ENCODE peak calls at places on chromosomes 5 and 9, in six cellular contexts. Z, Y, J, F, O and T are unnamed samples.

GRCh38 chr9:114027901-114028465 is 50.1 kb downstream of the AMBP start:
- DNase-seq in Z (no peak), Y (no peak), J (no peak), F (no peak), O (no peak), T (no peak)

GRCh38 chr5:172093559-172093958 is 87.1 kb upstream of the FBXW11 start:
- DNase-seq in Z (no peak), Y (peak), J (no peak), F (no peak), O (no peak), T (peak)

GRCh38 chr5:135703026-135703550 is 124.3 kb upstream of the CXCL14 start:
- DNase-seq in Z (no peak), Y (no peak), J (no peak), F (no peak), O (no peak), T (no peak)

GRCh38 chr5:93572773-93573626 is 8.0 kb downstream of the NR2F1-AS1 start:
- DNase-seq in Z (no peak), Y (no peak), J (no peak), F (no peak), O (no peak), T (peak)

GRCh38 chr5:111731638-111732037 is 25.4 kb downstream of the NREP start:
- DNase-seq in Z (no peak), Y (no peak), J (no peak), F (no peak), O (no peak), T (no peak)

GRCh38 chr9:129280236-129281231 is 102.5 kb upstream of the IER5L start:
- DNase-seq in Z (peak), Y (peak), J (no peak), F (peak), O (no peak), T (peak)

GRCh38 chr9:123620258-123620657 is 264.3 kb downstream of the CRB2 start:
- DNase-seq in Z (no peak), Y (no peak), J (no peak), F (no peak), O (no peak), T (no peak)

GRCh38 chr9:36332006-36332405 is 68.1 kb downstream of the RNF38 start:
- DNase-seq in Z (no peak), Y (no peak), J (no peak), F (no peak), O (no peak), T (no peak)

GRCh38 chr5:122629278-122629677 is 145.6 kb upstream of the SNX2 start:
- DNase-seq in Z (no peak), Y (no peak), J (no peak), F (no peak), O (no peak), T (no peak)

GRCh38 chr5:61245486-61245885 is 83.2 kb upstream of the SMIM15 start:
- DNase-seq in Z (no peak), Y (no peak), J (no peak), F (no peak), O (no peak), T (no peak)

GRCh38 chr5:104198156-104198555 is 635.6 kb upstream of the NUDT12 start:
- DNase-seq in Z (no peak), Y (no peak), J (no peak), F (no peak), O (no peak), T (no peak)

GRCh38 chr5:133365326-133365725 is 247.0 kb downstream of the FSTL4 start:
- DNase-seq in Z (no peak), Y (no peak), J (no peak), F (no peak), O (no peak), T (no peak)

GRCh38 chr9:14062449-14063187 is 251.3 kb downstream of the NFIB start:
- DNase-seq in Z (no peak), Y (no peak), J (no peak), F (no peak), O (no peak), T (no peak)

GRCh38 chr5:170444181-170444580 is 55.0 kb upstream of the KCNMB1 start:
- DNase-seq in Z (no peak), Y (no peak), J (no peak), F (no peak), O (no peak), T (no peak)

GRCh38 chr9:114395196-114395595 is 7.4 kb upstream of the AKNA start:
- DNase-seq in Z (no peak), Y (no peak), J (no peak), F (peak), O (no peak), T (no peak)

GRCh38 chr5:138466058-138466899 is 1.0 kb downstream of the EGR1 start:
- DNase-seq in Z (no peak), Y (no peak), J (no peak), F (peak), O (no peak), T (no peak)

GRCh38 chr5:138466900-138467710 is 1.8 kb downstream of the EGR1 start:
- DNase-seq in Z (no peak), Y (peak), J (no peak), F (peak), O (no peak), T (peak)

GRCh38 chr5:138464388-138465287 is 641 bp upstream of the EGR1 start:
- DNase-seq in Z (peak), Y (peak), J (peak), F (peak), O (peak), T (peak)

GRCh38 chr5:138464018-138464387 is 1.3 kb upstream of the EGR1 start:
- DNase-seq in Z (peak), Y (peak), J (peak), F (peak), O (peak), T (peak)

DNA sequence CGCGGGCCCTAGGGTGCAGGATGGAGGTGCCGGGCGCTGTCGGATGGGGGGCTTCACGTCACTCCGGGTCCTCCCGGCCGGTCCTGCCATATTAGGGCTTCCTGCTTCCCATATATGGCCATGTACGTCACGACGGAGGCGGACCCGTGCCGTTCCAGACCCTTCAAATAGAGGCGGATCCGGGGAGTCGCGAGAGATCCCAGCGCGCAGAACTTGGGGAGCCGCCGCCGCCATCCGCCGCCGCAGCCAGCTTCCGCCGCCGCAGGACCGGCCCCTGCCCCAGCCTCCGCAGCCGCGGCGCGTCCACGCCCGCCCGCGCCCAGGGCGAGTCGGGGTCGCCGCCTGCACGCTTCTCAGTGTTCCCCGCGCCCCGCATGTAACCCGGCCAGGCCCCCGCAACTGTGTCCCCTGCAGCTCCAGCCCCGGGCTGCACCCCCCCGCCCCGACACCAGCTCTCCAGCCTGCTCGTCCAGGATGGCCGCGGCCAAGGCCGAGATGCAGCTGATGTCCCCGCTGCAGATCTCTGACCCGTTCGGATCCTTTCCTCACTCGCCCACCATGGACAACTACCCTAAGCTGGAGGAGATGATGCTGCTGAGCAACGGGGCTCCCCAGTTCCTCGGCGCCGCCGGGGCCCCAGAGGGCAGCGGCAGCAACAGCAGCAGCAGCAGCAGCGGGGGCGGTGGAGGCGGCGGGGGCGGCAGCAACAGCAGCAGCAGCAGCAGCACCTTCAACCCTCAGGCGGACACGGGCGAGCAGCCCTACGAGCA is at the start of gene EGR1:
- DNase-seq in Z (peak), Y (peak), J (peak), F (peak), O (peak), T (peak)
- TF ChIP-seq CTCF in Z (no peak), Y (no peak), J (no peak), F (peak), O (peak), T (no peak)

DNA sequence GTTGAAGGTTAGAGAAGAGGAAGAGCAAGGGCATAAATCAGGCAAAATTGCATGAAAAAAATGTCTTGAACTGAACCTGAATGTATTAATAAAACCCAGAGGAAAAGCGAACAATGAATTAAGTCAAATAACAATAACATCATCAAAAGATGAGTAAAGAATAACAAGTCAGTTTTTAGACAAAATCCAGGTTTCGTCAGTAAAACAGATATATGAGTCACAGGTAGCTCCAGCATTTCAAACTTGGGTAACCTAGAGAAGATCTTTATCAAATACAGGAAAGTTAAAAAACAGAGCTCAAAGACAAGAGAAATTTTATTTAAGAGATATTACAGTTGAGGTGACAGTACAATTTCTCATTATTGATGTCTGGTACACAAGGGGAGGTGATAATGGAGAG is 332.4 kb downstream of the EFNA5 start:
- DNase-seq in Z (no peak), Y (no peak), J (no peak), F (no peak), O (no peak), T (no peak)
- TF ChIP-seq CTCF in Z (no peak), Y (no peak), J (no peak), F (no peak), O (no peak), T (no peak)

DNA sequence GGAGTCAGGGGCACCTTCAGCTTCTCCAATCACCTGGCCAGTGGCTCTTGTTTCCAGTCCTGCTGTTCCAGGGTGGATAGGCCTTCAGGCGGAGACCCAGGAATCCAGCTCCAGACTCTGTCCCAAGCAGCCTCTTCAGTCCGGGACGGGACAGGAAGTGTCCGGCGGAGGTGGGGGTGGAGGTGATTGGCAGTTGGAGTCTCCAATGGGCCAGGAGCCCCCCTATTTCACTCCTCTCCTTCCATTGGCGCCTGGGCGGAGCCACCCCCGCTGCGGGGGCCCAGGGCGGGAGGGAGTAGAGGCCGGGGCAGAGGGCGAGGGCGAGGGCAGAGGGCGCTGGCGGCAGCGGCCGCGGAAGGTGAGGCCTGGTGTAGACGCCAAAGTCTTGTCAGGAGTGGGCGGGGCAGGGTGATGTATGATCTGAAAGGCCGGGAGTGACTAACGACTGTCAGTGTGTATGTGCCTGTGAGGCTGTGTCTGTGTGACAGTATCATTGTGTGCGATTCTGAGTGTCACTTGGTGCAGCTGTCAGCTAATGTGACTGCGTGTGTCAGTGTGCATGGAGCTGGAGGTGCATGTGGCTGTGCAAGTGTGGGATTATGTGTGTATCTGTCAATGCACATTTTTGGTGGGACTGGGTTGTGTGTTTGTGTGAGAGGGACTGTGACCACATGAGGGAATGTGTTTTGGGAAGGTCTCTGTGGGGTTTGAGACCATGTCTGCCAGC is at the start of gene IL11RA:
- DNase-seq in Z (peak), Y (peak), J (no peak), F (peak), O (no peak), T (no peak)
- TF ChIP-seq CTCF in Z (peak), Y (no peak), J (no peak), F (peak), O (no peak), T (no peak)

GRCh38 chr9:87685431-87685830 is 40.5 kb upstream of the CTSL start:
- DNase-seq in Z (no peak), Y (no peak), J (no peak), F (no peak), O (no peak), T (no peak)

GRCh38 chr9:87686520-87687090 is 39.3 kb upstream of the CTSL start:
- DNase-seq in Z (no peak), Y (no peak), J (no peak), F (no peak), O (no peak), T (no peak)

GRCh38 chr9:87685871-87686519 is 39.9 kb upstream of the CTSL start:
- DNase-seq in Z (no peak), Y (no peak), J (no peak), F (no peak), O (no peak), T (no peak)

GRCh38 chr9:87683751-87684626 is 41.9 kb upstream of the CTSL start:
- DNase-seq in Z (no peak), Y (no peak), J (no peak), F (no peak), O (no peak), T (no peak)

DNA sequence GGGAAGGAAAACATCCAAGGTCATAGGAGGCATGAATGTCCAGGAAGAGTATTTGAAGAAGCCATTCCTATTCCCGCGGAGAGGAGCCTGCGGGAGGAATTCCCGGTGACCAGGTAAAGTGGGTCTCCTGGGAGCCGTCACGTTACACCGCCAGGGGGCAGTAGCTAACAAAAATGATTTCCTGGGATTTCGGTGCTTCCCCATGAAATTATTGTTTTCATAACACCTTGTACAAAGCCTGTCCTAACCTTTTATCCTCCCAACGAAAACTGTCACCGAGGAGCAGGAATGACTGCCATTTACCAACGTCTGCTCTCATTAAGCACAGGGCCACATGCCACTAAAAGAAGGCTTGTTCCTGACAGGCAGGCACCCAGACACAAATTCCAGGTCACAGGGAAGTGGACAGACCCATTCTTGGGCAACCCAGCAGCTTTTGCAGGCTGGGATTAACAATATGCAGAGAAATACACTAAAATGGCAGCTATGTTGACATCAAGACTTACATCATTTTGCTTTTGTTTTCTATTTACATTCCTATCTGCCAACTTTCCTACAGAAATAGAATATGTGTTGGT is 41.2 kb upstream of the CTSL start:
- DNase-seq in Z (no peak), Y (no peak), J (no peak), F (peak), O (no peak), T (no peak)
- TF ChIP-seq CTCF in Z (peak), Y (peak), J (peak), F (peak), O (peak), T (peak)

DNA sequence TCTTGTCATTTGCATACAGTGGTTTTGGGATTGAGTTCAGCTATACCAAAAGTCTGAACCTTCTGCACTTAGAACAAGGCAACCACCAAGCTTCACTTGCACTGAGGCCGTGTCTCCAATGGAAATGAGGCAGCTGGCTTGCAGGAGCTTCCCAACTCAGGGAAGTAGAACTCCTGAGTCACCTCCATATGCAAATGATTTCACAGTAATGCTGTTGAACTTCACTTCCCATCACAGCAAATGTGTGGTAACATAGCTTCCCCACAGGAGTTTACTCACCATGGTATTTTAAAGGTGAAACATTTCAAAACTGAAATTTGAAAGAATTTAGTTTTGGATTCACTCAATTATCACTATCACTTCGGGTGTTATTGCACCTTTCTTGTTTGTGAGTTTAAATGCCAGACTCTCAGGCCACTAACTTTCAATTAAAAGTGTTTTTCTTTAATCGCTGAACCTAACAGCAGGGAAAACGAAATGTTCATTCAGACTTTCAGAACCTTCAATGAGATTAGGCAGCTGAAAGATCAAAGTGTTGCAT is 9.0 kb downstream of the CD274 start:
- DNase-seq in Z (no peak), Y (no peak), J (no peak), F (no peak), O (no peak), T (no peak)
- TF ChIP-seq CTCF in Z (no peak), Y (no peak), J (no peak), F (no peak), O (no peak), T (no peak)

GRCh38 chr9:89674667-89675402 is 70.0 kb downstream of the GADD45G start:
- DNase-seq in Z (no peak), Y (no peak), J (no peak), F (no peak), O (no peak), T (peak)

GRCh38 chr9:89678394-89679005 is 73.7 kb downstream of the GADD45G start:
- DNase-seq in Z (no peak), Y (no peak), J (no peak), F (no peak), O (no peak), T (no peak)

GRCh38 chr9:89675403-89675771 is 70.6 kb downstream of the GADD45G start:
- DNase-seq in Z (peak), Y (no peak), J (no peak), F (no peak), O (no peak), T (peak)

GRCh38 chr9:89677696-89678393 is 73.0 kb downstream of the GADD45G start:
- DNase-seq in Z (no peak), Y (no peak), J (no peak), F (peak), O (no peak), T (no peak)

DNA sequence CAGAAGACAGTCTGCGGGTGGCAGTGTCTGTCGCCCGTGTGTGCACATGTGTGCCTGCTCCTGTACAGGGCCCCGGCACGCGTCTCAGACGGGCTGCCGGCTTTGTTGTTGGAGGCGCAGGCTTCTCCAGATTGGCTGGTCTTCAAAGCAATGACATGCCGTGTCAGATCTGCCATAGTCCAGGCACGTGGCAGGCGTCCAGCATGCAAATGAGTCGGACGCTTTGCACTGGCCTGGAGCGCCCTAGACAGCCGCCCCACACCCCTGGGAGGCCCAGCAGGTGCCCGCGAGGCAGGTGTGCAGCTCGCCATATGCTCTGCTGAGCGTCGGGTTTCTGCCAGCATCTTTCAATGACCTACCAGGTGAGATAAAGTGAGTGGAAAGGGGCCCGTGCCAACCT is 71.5 kb downstream of the GADD45G start:
- DNase-seq in Z (no peak), Y (peak), J (no peak), F (no peak), O (no peak), T (peak)
- TF ChIP-seq CTCF in Z (no peak), Y (no peak), J (no peak), F (no peak), O (no peak), T (no peak)

DNA sequence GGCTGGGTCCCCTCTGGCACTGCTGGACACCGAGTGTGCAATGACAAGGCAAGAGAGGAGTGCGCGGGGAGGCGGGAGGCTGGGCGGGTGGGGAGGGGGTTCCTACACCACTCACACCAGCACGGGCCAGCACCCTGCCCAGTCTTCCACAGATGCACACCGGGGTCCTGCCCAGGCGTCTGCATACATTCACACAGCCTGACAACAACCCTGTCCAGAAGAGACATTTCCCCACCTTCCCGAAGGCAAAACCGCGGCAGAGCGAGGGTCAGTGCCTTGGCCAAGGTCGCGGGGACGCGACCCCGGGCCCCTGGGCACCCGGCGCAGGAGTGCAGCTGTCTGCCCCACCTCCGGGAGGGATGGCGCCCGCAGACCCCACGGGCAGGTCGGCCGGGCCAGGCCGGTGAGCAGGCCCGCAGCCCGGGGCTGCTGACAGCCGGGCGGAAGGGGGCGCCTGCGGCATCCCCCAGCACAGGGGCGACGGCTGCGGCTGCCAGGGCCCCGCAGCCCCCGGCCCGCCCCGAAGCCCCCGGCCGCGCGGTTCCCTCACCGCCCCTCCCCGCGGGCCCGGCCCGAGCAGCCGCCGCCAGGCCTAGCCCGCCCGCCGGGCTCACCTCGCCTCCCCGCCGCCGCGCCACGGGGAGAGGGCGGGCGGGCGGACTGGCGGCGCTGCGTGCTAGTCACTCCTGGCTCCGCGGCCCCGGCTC is 496 bp downstream of the MAPK9 start:
- DNase-seq in Z (no peak), Y (peak), J (no peak), F (peak), O (no peak), T (no peak)
- TF ChIP-seq CTCF in Z (no peak), Y (no peak), J (no peak), F (no peak), O (peak), T (peak)

GRCh38 chr9:136926154-136926704 is 18.3 kb downstream of the FBXW5 start:
- DNase-seq in Z (no peak), Y (peak), J (no peak), F (no peak), O (no peak), T (no peak)
- TF ChIP-seq CTCF in Z (no peak), Y (no peak), J (peak), F (no peak), O (no peak), T (peak)